ENCODE peak calls at places on chromosomes 11 and 22, in ten cellular contexts. N, W, J, K, V, I, S, A, E and R are unnamed samples.
A peak's percentile ranks its signal among the peaks of the same experiment; 100 is the strongest.

GRCh38 chr11:62770778-62771143 is 435 bp upstream of the TAF6L start:
- DNase-seq in N (no peak), J (peak; percentile 17), S (no peak), W (no peak), V (peak; percentile 47), E (no peak), I (peak; percentile 40), K (no peak), A (no peak), R (no peak)

GRCh38 chr11:9688716-9689511 is 25.0 kb downstream of the SWAP70 start:
- DNase-seq in N (no peak), I (peak; percentile 88), V (peak; percentile 89), E (peak; percentile 39), S (peak; percentile 46), K (peak; percentile 61), A (no peak), W (no peak), J (peak; percentile 76), R (peak; percentile 71)

GRCh38 chr11:72589802-72590761 is 84.1 kb downstream of the PDE2A start:
- DNase-seq in K (peak; percentile 13), I (peak; percentile 47), J (peak; percentile 48), V (peak; percentile 41), S (peak; percentile 88), A (peak; percentile 63), E (peak; percentile 77), W (no peak), N (no peak), R (peak; percentile 36)

GRCh38 chr11:10930224-10930960 is 72.5 kb upstream of the ZBED5 start:
- DNase-seq in J (peak; percentile 24), V (no peak), A (no peak), E (no peak), N (no peak), W (no peak), I (peak; percentile 33), K (peak; percentile 61), S (peak; percentile 52), R (no peak)

GRCh38 chr11:65132988-65133700 is 1.2 kb downstream of the SYVN1 start:
- DNase-seq in A (no peak), N (peak; percentile 86), K (no peak), W (peak; percentile 70), I (peak; percentile 35), E (no peak), J (peak; percentile 78), V (peak; percentile 85), S (peak; percentile 77), R (peak; percentile 7)

GRCh38 chr11:117071344-117071787 is 26.9 kb downstream of the SIK3 start:
- DNase-seq in V (no peak), J (no peak), K (peak; percentile 53), S (no peak), I (peak; percentile 49), A (no peak), N (no peak), E (peak; percentile 27), W (no peak), R (peak; percentile 49)

GRCh38 chr22:26610072-26610958 is 7.5 kb downstream of the CRYBB1 start:
- DNase-seq in V (peak; percentile 95), I (peak; percentile 80), S (no peak), J (peak; percentile 64), E (no peak), K (peak; percentile 88), N (peak; percentile 80), A (no peak), W (no peak), R (peak; percentile 86)

GRCh38 chr11:112541140-112541901 is 280.7 kb upstream of the PLET1 start:
- DNase-seq in A (no peak), W (no peak), S (peak; percentile 51), E (no peak), N (no peak), I (no peak), J (peak; percentile 32), V (no peak), K (no peak), R (no peak)

DNA sequence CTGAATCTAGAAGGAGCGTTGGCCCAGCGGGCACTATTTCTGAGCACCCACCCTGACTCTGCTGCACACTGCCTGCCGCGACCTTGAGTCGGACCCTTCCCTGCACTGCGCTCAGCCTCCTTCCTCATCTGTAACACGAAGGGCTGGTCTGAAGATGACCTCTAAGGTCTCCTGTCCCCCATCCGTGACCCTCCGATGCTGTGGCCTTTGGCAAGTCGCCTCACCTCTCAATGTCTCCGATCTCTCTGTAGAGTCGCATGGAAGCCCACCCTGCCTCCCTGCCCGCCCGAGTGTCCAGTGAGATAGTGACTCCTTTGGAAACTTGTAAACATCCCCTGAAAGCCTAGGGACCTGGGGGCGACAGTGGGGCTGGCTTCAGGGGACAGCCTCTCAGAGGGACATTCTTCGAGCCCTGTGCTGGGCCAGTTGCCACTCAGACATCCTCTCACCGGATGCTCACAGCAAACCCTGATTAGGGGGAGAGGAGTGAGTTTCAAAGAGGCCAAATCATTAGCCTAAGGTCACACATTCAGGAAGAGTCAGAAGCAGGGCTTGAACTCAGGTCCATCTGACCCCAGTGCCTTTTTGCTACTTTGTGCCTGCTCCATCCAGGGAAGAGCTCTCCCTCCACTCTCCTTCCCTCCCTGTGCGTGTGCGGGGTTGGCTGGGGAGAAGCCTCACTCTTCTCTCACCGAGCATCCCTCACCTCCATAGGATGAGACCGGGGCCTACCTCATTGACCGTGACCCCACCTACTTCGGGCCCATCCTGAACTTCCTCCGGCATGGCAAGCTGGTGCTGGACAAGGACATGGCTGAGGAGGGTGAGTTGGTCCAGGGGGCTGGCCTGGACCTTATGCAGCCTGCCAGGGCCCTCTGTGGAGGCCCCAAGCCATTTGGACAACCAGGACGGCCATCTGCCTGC is 1.1 kb downstream of the KCTD17 start:
- DNase-seq in K (no peak), E (no peak), J (no peak), I (no peak), N (no peak), A (no peak), W (no peak), V (no peak), S (no peak), R (no peak)
- H3K4me3 ChIP-seq in K (peak overlapping the region; percentile 72), E (no peak overlapping the region), J (peak overlapping the region; percentile 43), I (peak overlapping the region; percentile 76), N (peak overlapping the region; percentile 74), A (peak overlapping the region; percentile 83), W (peak overlapping the region; percentile 88), V (no peak overlapping the region), S (no peak overlapping the region), R (peak overlapping the region; percentile 84)

GRCh38 chr11:14971865-14972580 is at the start of gene CALCA:
- DNase-seq in W (no peak), A (no peak), E (peak; percentile 19), K (peak; percentile 16), I (no peak), V (no peak), J (no peak), N (no peak), S (peak; percentile 73), R (no peak)

GRCh38 chr11:14972581-14973490 is 685 bp upstream of the CALCA start:
- DNase-seq in J (no peak), W (no peak), A (no peak), I (no peak), E (no peak), V (no peak), N (no peak), K (no peak), S (peak; percentile 22), R (no peak)

GRCh38 chr11:14974723-14975587 is 2.8 kb upstream of the CALCA start:
- DNase-seq in N (no peak), A (peak; percentile 61), S (peak; percentile 92), I (peak; percentile 48), J (peak; percentile 68), V (peak; percentile 52), E (peak; percentile 67), K (peak; percentile 56), W (no peak), R (peak; percentile 19)

GRCh38 chr11:14974021-14974698 is 2.0 kb upstream of the CALCA start:
- DNase-seq in N (no peak), S (peak; percentile 62), W (no peak), E (peak; percentile 37), K (no peak), I (peak; percentile 11), A (peak; percentile 44), J (no peak), V (no peak), R (no peak)

GRCh38 chr11:14973621-14974020 is 1.5 kb upstream of the CALCA start:
- DNase-seq in N (no peak), E (peak; percentile 44), V (peak; percentile 41), K (peak; percentile 34), I (peak; percentile 22), S (peak; percentile 51), J (peak; percentile 23), W (no peak), A (peak; percentile 36), R (no peak)
- H3K4me3 ChIP-seq in N (no peak overlapping the region), E (peak overlapping the region; percentile 12), V (no peak overlapping the region), K (no peak overlapping the region), I (no peak overlapping the region), S (no peak overlapping the region), J (no peak overlapping the region), W (peak overlapping the region; percentile 58), A (peak overlapping the region; percentile 30), R (no peak overlapping the region)

DNA sequence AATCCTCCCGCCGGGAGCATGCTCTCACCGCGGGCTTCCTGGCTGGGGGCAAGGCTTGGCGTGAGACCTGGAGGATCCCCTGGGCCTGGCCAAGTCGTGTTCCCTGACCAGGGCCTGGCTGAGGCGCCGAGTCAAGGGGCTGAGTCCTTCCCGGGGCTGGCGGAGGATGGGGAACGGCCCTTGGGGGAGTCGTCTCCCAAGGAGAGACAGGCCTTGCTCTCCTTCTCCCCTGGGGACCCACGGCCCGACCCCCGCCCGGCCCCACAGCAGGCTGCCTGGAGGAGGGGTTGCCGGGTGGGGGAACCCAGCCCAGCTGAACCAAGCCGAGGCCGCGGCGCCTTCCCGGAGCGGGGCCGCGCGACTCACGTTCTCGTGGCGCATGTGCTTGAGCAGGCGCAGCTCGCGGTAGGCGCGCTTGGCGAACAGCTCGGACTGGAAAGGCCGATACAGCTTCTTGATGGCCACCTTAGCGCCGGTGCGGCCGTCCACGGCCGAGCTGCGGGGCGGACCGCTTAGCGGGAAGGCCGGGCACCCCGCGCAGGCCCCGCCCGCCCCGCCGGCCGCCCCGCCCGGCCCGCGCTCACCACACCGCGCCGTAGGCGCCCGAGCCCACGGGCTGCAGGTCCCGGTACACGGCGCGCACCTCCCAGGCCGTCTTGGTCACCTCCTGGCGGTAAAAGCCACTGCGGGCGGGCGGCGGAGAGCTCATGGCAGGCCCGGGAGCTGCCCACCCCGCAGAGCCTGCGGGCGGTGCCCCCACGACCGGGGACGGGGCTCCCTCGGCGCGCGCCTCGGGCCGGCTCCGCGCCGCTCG is 475 bp downstream of the MAPK12 start:
- DNase-seq in I (peak; percentile 80), W (no peak), E (peak; percentile 75), A (no peak), N (no peak), S (no peak), V (peak; percentile 75), K (peak; percentile 67), J (peak; percentile 73), R (peak; percentile 83)
- H3K4me3 ChIP-seq in I (peak overlapping the region; percentile 67), W (peak overlapping the region; percentile 70), E (peak overlapping the region; percentile 50), A (peak overlapping the region; percentile 90), N (peak overlapping the region; percentile 58), S (peak overlapping the region; percentile 55), V (peak overlapping the region; percentile 80), K (peak overlapping the region; percentile 72), J (peak overlapping the region; percentile 53), R (peak overlapping the region; percentile 80)

DNA sequence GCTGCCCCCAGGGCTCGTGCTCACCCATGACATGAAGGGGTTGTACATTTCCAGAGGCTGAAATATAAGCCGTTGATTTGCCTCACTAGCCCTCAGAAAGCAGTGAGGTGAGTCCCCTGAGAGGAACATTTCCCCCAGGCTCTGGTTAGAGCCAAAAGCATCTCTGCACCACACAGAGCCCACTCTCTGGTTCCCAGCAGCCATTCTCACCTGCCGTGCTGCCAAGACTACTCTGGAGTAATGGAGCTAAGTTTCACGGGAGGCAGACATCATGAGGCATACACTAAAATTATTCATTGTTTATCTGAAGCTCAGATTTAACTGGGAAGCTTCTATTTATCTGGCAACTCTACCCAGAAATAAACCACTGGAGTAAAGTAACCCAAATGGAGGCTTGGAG is 40.8 kb downstream of the CACNA1I start:
- DNase-seq in W (no peak), J (no peak), A (no peak), E (no peak), I (no peak), V (no peak), S (no peak), N (no peak), K (no peak), R (no peak)
- H3K4me3 ChIP-seq in W (no peak overlapping the region), J (no peak overlapping the region), A (no peak overlapping the region), E (no peak overlapping the region), I (no peak overlapping the region), V (no peak overlapping the region), S (no peak overlapping the region), N (no peak overlapping the region), K (no peak overlapping the region), R (no peak overlapping the region)